ENCODE peak calls at places on chromosomes 12 and 14, in five cellular contexts. F, Z, A, T and X are unnamed samples. For H3K4me1, the result is how much of the 10 kb centered on the place peaks cover.

GRCh38 chr12:18141583-18141982 is 51.6 kb upstream of the RERGL start:
- DNase-seq in Z (no peak), T (no peak), F (no peak), A (no peak), X (no peak)

GRCh38 chr12:47838286-47838931 is 18.7 kb upstream of the HDAC7 start:
- DNase-seq in Z (no peak), F (peak), T (no peak), A (peak), X (peak)

GRCh38 chr14:90626550-90626949 is 189.7 kb downstream of the TTC7B start:
- DNase-seq in T (no peak), F (no peak), Z (no peak), A (no peak), X (no peak)

GRCh38 chr12:105212431-105212830 is 23.5 kb downstream of the APPL2 start:
- DNase-seq in Z (no peak), F (no peak), T (no peak), A (no peak), X (no peak)

GRCh38 chr14:71586131-71586893 is 345.9 kb upstream of the RGS6 start:
- DNase-seq in A (peak), F (no peak), T (no peak), Z (no peak), X (peak)

GRCh38 chr14:78606111-78606510 is 435.9 kb downstream of the NRXN3 start:
- DNase-seq in A (no peak), F (no peak), T (no peak), Z (no peak), X (no peak)

GRCh38 chr12:132622437-132623071 is 4.0 kb downstream of the P2RX2 start:
- DNase-seq in F (no peak), A (peak), Z (no peak), T (no peak), X (no peak)

GRCh38 chr12:92719674-92720073 is 16.9 kb downstream of the PLEKHG7 start:
- DNase-seq in T (no peak), Z (no peak), A (no peak), F (no peak), X (no peak)

GRCh38 chr12:19183121-19183838 is 53.7 kb downstream of the PLEKHA5 start:
- DNase-seq in F (no peak), T (no peak), A (no peak), Z (no peak), X (no peak)

GRCh38 chr12:122368361-122369073 is 54.0 kb downstream of the CLIP1 start:
- DNase-seq in A (no peak), F (no peak), Z (peak), T (no peak), X (no peak)

GRCh38 chr14:102085503-102085902 is 1.3 kb downstream of the HSP90AA1 start:
- DNase-seq in T (peak), F (no peak), A (no peak), Z (peak), X (no peak)

GRCh38 chr14:36420288-36420687 is 99.7 kb downstream of the NKX2-1 start:
- DNase-seq in F (no peak), Z (no peak), A (no peak), T (no peak), X (no peak)

GRCh38 chr12:71710276-71711125 is 24.6 kb downstream of the TMEM19 start:
- DNase-seq in T (no peak), A (no peak), Z (no peak), F (peak), X (no peak)

GRCh38 chr14:32561520-32561919 is 232.4 kb downstream of the AKAP6 start:
- DNase-seq in F (no peak), A (no peak), Z (no peak), T (no peak), X (no peak)

GRCh38 chr14:26526132-26526531 is 71.7 kb downstream of the NOVA1 start:
- DNase-seq in T (no peak), A (no peak), F (no peak), Z (no peak), X (no peak)

GRCh38 chr14:47044841-47045240 is 393.3 kb upstream of the RPL10L start:
- DNase-seq in F (no peak), A (no peak), Z (no peak), T (no peak), X (no peak)

GRCh38 chr12:45191239-45191638 is 24.7 kb upstream of the ANO6 start:
- DNase-seq in T (no peak), Z (no peak), A (no peak), F (no peak), X (no peak)

GRCh38 chr12:124566181-124567034 is 1.0 kb downstream of the NCOR2 start:
- DNase-seq in F (peak), T (peak), Z (peak), A (peak), X (peak)

GRCh38 chr12:60874091-60874490 is 1278.3 kb downstream of the SLC16A7 start:
- DNase-seq in Z (no peak), F (no peak), A (no peak), T (no peak), X (no peak)

GRCh38 chr14:67883717-67884116 is 64.1 kb downstream of the RAD51B start:
- DNase-seq in A (no peak), Z (no peak), T (no peak), F (no peak), X (no peak)

GRCh38 chr12:106632797-106633450 is 50.1 kb downstream of the RFX4 start:
- DNase-seq in A (no peak), Z (no peak), T (no peak), F (peak), X (no peak)

GRCh38 chr12:14810953-14811483 is 3.0 kb downstream of the SMCO3 start:
- DNase-seq in A (no peak), T (no peak), F (no peak), Z (peak), X (no peak)

GRCh38 chr12:117590999-117591398 is 229.6 kb upstream of the NOS1 start:
- DNase-seq in Z (no peak), T (no peak), A (no peak), F (no peak), X (no peak)

GRCh38 chr12:98106201-98106600 is 409.2 kb upstream of the TMPO start:
- DNase-seq in A (no peak), F (no peak), T (no peak), Z (no peak), X (no peak)

GRCh38 chr12:131122631-131123030 is 168.9 kb downstream of the ADGRD1 start:
- DNase-seq in A (no peak), Z (no peak), F (no peak), T (no peak), X (peak)

GRCh38 chr12:48078901-48079300 is 27.0 kb downstream of the SENP1 start:
- DNase-seq in Z (no peak), A (no peak), F (no peak), T (no peak), X (no peak)

GRCh38 chr12:107027304-107028053 is 40.5 kb upstream of the MTERF2 start:
- DNase-seq in Z (no peak), A (peak), T (no peak), F (peak), X (no peak)

GRCh38 chr12:5407457-5407856 is 24.5 kb upstream of the NTF3 start:
- DNase-seq in A (no peak), T (no peak), F (no peak), Z (no peak), X (no peak)

GRCh38 chr12:8687846-8688601 is 9.8 kb upstream of the RIMKLB start:
- DNase-seq in T (no peak), A (peak), F (peak), Z (no peak), X (peak)

GRCh38 chr12:77377622-77378021 is 312.3 kb upstream of the E2F7 start:
- DNase-seq in Z (no peak), F (no peak), T (no peak), A (no peak), X (no peak)

DNA sequence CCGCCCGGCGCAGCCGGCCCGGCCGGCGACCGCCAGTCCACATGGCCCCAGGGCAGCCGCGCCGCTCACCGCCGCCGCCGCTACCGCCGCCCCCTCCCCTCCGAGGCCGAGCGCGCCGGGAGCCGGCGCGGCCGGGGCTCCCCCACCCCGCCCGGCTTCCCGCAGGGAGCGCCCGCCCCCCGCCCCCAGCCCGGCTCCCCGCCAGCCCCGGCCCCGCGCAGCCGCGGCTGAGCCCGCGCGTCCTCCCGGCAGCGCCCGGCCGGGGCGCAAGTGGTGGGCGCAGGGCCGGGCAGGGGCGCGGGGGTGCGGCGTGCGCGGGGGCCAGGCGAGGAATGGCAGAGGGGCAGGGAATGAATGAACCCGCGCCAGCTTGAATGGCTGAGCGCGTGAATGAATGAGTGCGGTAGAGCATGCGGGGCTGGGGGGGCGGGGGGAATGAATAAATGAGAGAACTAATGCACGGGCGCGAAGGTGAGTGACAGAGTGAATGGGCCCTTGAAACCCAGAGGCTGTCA is at the start of gene BEGAIN:
- DNase-seq in F (no peak), Z (no peak), A (no peak), T (peak), X (no peak)
- H3K4me3 ChIP-seq in F (peak), Z (peak), A (peak), T (peak), X (peak)

DNA sequence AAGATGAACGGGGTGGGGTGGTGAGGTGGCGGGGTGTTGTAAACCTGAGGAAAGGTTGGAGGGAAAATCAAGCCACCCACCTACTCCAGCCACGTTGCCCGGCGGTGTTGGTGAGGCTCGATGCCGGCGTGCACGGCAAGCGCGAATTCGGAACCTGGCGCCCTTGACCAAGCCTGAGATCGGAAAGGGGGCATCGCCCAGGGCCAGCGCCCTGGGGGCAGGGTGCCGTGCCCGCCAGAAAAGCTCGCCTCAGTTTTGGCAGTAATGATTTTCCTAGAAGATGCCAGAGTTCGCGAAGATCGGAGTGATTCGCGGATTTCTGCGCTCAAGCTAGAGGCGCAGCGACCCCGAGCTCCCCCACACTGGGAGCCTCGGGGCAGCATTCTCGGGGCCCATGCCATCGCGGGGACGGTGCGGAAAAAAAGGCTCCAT is 804 bp downstream of the STXBP6 start:
- DNase-seq in T (no peak), Z (peak), F (no peak), A (no peak), X (no peak)
- H3K4me1 ChIP-seq in T (under half), Z (under half), F (under half), A (under half), X (under half)

DNA sequence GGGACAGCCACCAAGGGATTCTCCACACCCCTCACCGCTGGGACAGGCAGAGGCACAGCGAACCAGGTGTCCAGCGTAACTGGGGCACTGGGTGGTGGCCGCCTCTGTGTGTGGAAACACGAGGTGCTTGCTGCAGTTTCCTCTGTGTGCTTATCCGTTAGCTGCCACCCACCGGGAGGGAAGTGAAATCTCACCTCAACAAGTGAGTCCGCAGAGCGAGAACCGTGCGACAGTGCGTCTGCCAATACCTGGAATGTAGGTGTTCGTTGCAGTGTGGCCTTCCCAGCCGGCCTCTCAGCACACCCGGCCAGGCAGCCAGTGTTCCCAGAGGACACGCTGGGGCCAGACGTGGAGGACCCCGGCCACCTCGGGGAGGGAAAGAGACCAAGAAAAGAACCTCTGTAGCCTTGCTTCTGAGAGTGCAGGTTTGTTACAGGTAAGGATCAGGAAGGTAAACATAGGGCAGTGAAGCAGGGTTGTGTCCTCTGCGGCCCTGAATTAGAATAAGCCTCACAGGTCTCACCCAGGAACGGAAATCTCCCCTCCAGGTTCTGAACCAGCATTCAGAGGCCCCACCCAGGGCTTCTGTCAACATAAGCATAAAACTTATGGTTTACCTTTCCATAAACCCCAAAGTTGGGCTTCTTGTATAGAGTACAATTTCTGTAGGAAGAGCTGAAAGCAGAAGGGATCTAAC is 1.5 kb downstream of the BCL2L14 start:
- DNase-seq in F (no peak), A (no peak), Z (peak), T (peak), X (no peak)
- H3K4me3 ChIP-seq in F (no peak), A (no peak), Z (peak), T (peak), X (no peak)

DNA sequence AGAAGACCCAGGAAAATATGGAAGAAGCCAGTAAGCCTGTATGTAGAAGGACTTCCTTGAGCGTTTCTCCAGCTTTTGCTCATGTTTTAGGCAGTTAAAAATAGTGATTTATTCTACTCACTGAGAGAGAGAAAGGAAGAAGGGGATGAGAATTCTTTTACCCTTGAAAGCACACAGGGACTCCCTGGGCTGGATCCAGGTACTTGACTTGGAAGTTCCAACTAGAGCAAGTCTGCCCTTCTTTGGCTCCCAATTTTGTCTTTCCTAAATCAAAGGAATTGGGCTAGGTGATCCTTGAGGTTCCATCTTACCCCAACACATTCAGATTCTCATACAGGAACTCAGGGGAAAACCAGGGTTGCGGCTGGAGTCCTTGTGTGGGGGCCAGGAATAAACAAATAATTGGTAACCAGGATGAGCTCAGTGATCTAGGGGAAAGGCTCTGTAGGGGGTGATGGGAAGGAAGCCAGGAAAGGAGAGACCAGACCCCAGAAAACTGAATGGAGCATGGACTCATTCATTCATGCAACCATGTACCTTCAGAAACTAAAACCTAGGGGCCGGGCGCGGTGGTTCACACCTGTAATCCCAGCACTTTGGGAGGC is 11.5 kb upstream of the ITGA5 start:
- DNase-seq in Z (no peak), A (no peak), T (no peak), F (no peak), X (no peak)
- H3K4me1 ChIP-seq in Z (under half), A (under half), T (under half), F (under half), X (half or more)

GRCh38 chr12:70607107-70607506 is 30.1 kb downstream of the PTPRB start:
- DNase-seq in A (no peak), T (no peak), Z (no peak), F (no peak), X (no peak)
- H3K4me3 ChIP-seq in A (no peak), T (peak), Z (no peak), F (no peak), X (peak)

GRCh38 chr12:54386781-54387467 is 2.4 kb upstream of the ZNF385A start:
- DNase-seq in Z (no peak), T (no peak), A (no peak), F (no peak), X (no peak)

GRCh38 chr12:54381136-54381535 is 3.4 kb downstream of the ZNF385A start:
- DNase-seq in A (no peak), T (no peak), F (no peak), Z (no peak), X (no peak)

GRCh38 chr12:54383041-54383609 is 1.4 kb downstream of the ZNF385A start:
- DNase-seq in F (no peak), Z (no peak), T (peak), A (no peak), X (no peak)

GRCh38 chr12:54385251-54385914 is 850 bp upstream of the ZNF385A start:
- DNase-seq in A (no peak), F (no peak), T (peak), Z (no peak), X (no peak)

GRCh38 chr12:54384591-54385041 is at the start of gene ZNF385A:
- DNase-seq in F (no peak), Z (no peak), A (no peak), T (peak), X (no peak)
- H3K4me1 ChIP-seq in F (half or more), Z (under half), A (under half), T (under half), X (under half)

GRCh38 chr12:38903596-38903995 is 1.8 kb downstream of the CPNE8 start:
- DNase-seq in A (no peak), F (no peak), T (no peak), Z (no peak), X (no peak)
- H3K4me3 ChIP-seq in A (no peak), F (no peak), T (peak), Z (no peak), X (no peak)